ENCODE peak calls at places on chromosomes 4 and X, in ten cellular contexts. W, V, S, P, Y, F, B, K, X and H are unnamed samples.

GRCh38 chrX:40403757-40404156 is 177.0 kb upstream of the ATP6AP2 start:
- DNase-seq in W (no peak), V (no peak), S (no peak), P (no peak), Y (no peak), F (no peak), B (no peak), K (no peak), X (no peak), H (no peak)

GRCh38 chrX:8003147-8003883 is 76.1 kb upstream of the PNPLA4 start:
- DNase-seq in W (no peak), V (no peak), S (no peak), P (no peak), Y (no peak), F (no peak), B (no peak), K (no peak), X (no peak), H (no peak)

GRCh38 chrX:92247076-92247475 is 467.9 kb downstream of the PCDH11X start:
- DNase-seq in W (no peak), V (peak), S (peak), P (no peak), Y (no peak), F (peak), B (no peak), K (no peak), X (no peak), H (peak)

GRCh38 chr4:55318135-55318534 is 27.9 kb upstream of the SRD5A3 start:
- DNase-seq in W (peak), V (peak), S (peak), P (no peak), Y (no peak), F (no peak), B (no peak), K (no peak), X (no peak), H (no peak)

GRCh38 chr4:142112451-142112850 is 476.1 kb downstream of the IL15 start:
- DNase-seq in W (no peak), V (peak), S (peak), P (no peak), Y (no peak), F (no peak), B (no peak), K (no peak), X (no peak), H (no peak)

GRCh38 chrX:48999030-48999429 is 3.0 kb downstream of the GRIPAP1 start:
- DNase-seq in W (no peak), V (no peak), S (no peak), P (peak), Y (no peak), F (no peak), B (no peak), K (no peak), X (no peak), H (no peak)

GRCh38 chrX:108224727-108225455 is 133.3 kb downstream of the ATG4A start:
- DNase-seq in W (peak), V (peak), S (peak), P (no peak), Y (no peak), F (no peak), B (peak), K (peak), X (no peak), H (peak)

GRCh38 chrX:54807524-54808108 is at the start of gene MAGED2:
- DNase-seq in W (peak), V (peak), S (peak), P (peak), Y (no peak), F (no peak), B (peak), K (peak), X (no peak), H (no peak)

GRCh38 chr4:88605744-88606143 is 13.5 kb downstream of the HERC3 start:
- DNase-seq in W (no peak), V (no peak), S (no peak), P (no peak), Y (no peak), F (no peak), B (no peak), K (no peak), X (no peak), H (no peak)

GRCh38 chr4:156109943-156110925 is 156.6 kb upstream of the CTSO start:
- DNase-seq in W (no peak), V (peak), S (peak), P (no peak), Y (no peak), F (no peak), B (no peak), K (peak), X (no peak), H (peak)

GRCh38 chrX:118493653-118494297 is 1.8 kb upstream of the DOCK11 start:
- DNase-seq in W (no peak), V (no peak), S (no peak), P (no peak), Y (no peak), F (no peak), B (no peak), K (no peak), X (no peak), H (no peak)

GRCh38 chr4:785332-786073 is 40.4 kb downstream of the CPLX1 start:
- DNase-seq in W (no peak), V (no peak), S (no peak), P (no peak), Y (no peak), F (no peak), B (no peak), K (no peak), X (no peak), H (no peak)

GRCh38 chr4:143202824-143203223 is 18.1 kb downstream of the USP38 start:
- DNase-seq in W (peak), V (peak), S (peak), P (no peak), Y (no peak), F (no peak), B (no peak), K (no peak), X (no peak), H (peak)

GRCh38 chr4:4590496-4590895 is 48.6 kb upstream of the STX18 start:
- DNase-seq in W (no peak), V (peak), S (peak), P (no peak), Y (no peak), F (peak), B (no peak), K (no peak), X (no peak), H (no peak)

GRCh38 chr4:13701937-13702446 is 74.5 kb upstream of the BOD1L1 start:
- DNase-seq in W (no peak), V (peak), S (peak), P (no peak), Y (no peak), F (no peak), B (no peak), K (no peak), X (no peak), H (peak)

GRCh38 chrX:129779747-129780146 is at the start of gene SASH3:
- DNase-seq in W (no peak), V (no peak), S (no peak), P (no peak), Y (no peak), F (no peak), B (no peak), K (no peak), X (peak), H (no peak)

GRCh38 chr4:155568641-155569040 is 98.0 kb upstream of the GUCY1A1 start:
- DNase-seq in W (peak), V (no peak), S (no peak), P (no peak), Y (no peak), F (no peak), B (no peak), K (no peak), X (no peak), H (no peak)

GRCh38 chr4:160514126-160514525 is 1411.2 kb downstream of the RAPGEF2 start:
- DNase-seq in W (no peak), V (no peak), S (no peak), P (no peak), Y (no peak), F (no peak), B (no peak), K (no peak), X (no peak), H (no peak)

GRCh38 chrX:46268429-46268828 is 276.8 kb downstream of the ZNF674 start:
- DNase-seq in W (no peak), V (peak), S (peak), P (no peak), Y (no peak), F (no peak), B (no peak), K (no peak), X (no peak), H (peak)

GRCh38 chr4:74715731-74716435 is 78.4 kb downstream of the BTC start:
- DNase-seq in W (no peak), V (no peak), S (no peak), P (no peak), Y (no peak), F (no peak), B (no peak), K (no peak), X (no peak), H (no peak)

GRCh38 chrX:37287741-37288424 is 61.3 kb upstream of the PRRG1 start:
- DNase-seq in W (no peak), V (no peak), S (no peak), P (no peak), Y (no peak), F (no peak), B (no peak), K (no peak), X (no peak), H (peak)